ENCODE peak calls at places on chromosomes 13 and 19, in six cellular contexts. Z is DMS153, F is KG1, X is RCC 7860, Y is GOT3, P is choroid plexus epithelial cell. L is an unnamed sample.
A peak's percentile ranks its signal among the peaks of the same experiment; 100 is the strongest.

GRCh38 chr13:60990032-60990733 is 425.5 kb downstream of the PCDH20 start:
- DNase-seq in Z (no peak), F (no peak), X (no peak), Y (no peak), P (no peak), L (no peak)

GRCh38 chr19:5200844-5201243 is 139.8 kb downstream of the PTPRS start:
- DNase-seq in Z (no peak), F (no peak), X (no peak), Y (no peak), P (peak; percentile 13), L (no peak)

GRCh38 chr19:36377541-36378178 is 1.3 kb downstream of the ZFP14 start:
- DNase-seq in Z (no peak), F (no peak), X (no peak), Y (no peak), P (no peak), L (no peak)

GRCh38 chr19:15292847-15293582 is 39.3 kb downstream of the BRD4 start:
- DNase-seq in Z (no peak), F (no peak), X (no peak), Y (no peak), P (no peak), L (peak; percentile 64)

GRCh38 chr13:81247711-81248110 is 906.8 kb upstream of the SPRY2 start:
- DNase-seq in Z (no peak), F (no peak), X (no peak), Y (no peak), P (no peak), L (no peak)

GRCh38 chr19:29878973-29879654 is 62.9 kb upstream of the URI1 start:
- DNase-seq in Z (no peak), F (no peak), X (no peak), Y (peak; percentile 56), P (peak; percentile 20), L (no peak)

GRCh38 chr19:6674868-6675305 is 4.9 kb upstream of the TNFSF14 start:
- DNase-seq in Z (no peak), F (peak; percentile 80), X (peak; percentile 60), Y (peak; percentile 49), P (peak; percentile 60), L (no peak)

GRCh38 chr13:40433577-40433976 is 232.9 kb downstream of the FOXO1 start:
- DNase-seq in Z (no peak), F (no peak), X (no peak), Y (no peak), P (no peak), L (no peak)

GRCh38 chr19:58500242-58500641 is 11.6 kb downstream of the SLC27A5 start:
- DNase-seq in Z (no peak), F (no peak), X (no peak), Y (no peak), P (no peak), L (no peak)

GRCh38 chr13:114067886-114068722 is 64.3 kb downstream of the RASA3 start:
- DNase-seq in Z (no peak), F (no peak), X (no peak), Y (no peak), P (no peak), L (no peak)

GRCh38 chr19:32195706-32196610 is 149.5 kb upstream of the ZNF507 start:
- DNase-seq in Z (no peak), F (no peak), X (no peak), Y (no peak), P (no peak), L (no peak)

GRCh38 chr13:39596176-39596575 is 6.8 kb downstream of the LHFPL6 start:
- DNase-seq in Z (no peak), F (no peak), X (no peak), Y (no peak), P (no peak), L (no peak)

GRCh38 chr13:23381877-23382276 is 51.6 kb downstream of the SACS start:
- DNase-seq in Z (no peak), F (no peak), X (no peak), Y (no peak), P (no peak), L (peak; percentile 31)

GRCh38 chr19:2869618-2870017 is 2.5 kb downstream of the ZNF556 start:
- DNase-seq in Z (no peak), F (no peak), X (no peak), Y (no peak), P (no peak), L (no peak)

L was measured in NCI-H1092 treated with DMSO at 0.1 percent for 48 hours.